ENCODE peak calls at places on chromosomes 7 and 10, in five cellular contexts. One of them, this sample, is unnamed.

GRCh38 chr7:112204072-112204775 is 2.0 kb downstream of the DOCK4 start:
- DNase-seq in left lung: no peak
- DNase-seq in endothelial cell: peak; percentile 11
- DNase-seq in esophagus squamous epithelium: no peak
- DNase-seq in pancreas: no peak
- DNase-seq in this sample: peak; percentile 35

GRCh38 chr10:20760450-20760849 is 136.7 kb downstream of the NEBL start:
- DNase-seq in left lung: no peak
- DNase-seq in endothelial cell: no peak
- DNase-seq in esophagus squamous epithelium: no peak
- DNase-seq in pancreas: no peak
- DNase-seq in this sample: no peak

GRCh38 chr7:44235582-44236332 is 35.0 kb downstream of the YKT6 start:
- DNase-seq in left lung: no peak
- DNase-seq in endothelial cell: no peak
- DNase-seq in esophagus squamous epithelium: no peak
- DNase-seq in pancreas: no peak
- DNase-seq in this sample: peak; percentile 52

GRCh38 chr7:107387573-107388219 is 82.2 kb upstream of the GPR22 start:
- DNase-seq in left lung: no peak
- DNase-seq in endothelial cell: no peak
- DNase-seq in esophagus squamous epithelium: no peak
- DNase-seq in pancreas: no peak
- DNase-seq in this sample: peak; percentile 11

GRCh38 chr7:122380993-122381392 is 76.4 kb upstream of the FEZF1 start:
- DNase-seq in left lung: no peak
- DNase-seq in endothelial cell: no peak
- DNase-seq in esophagus squamous epithelium: no peak
- DNase-seq in pancreas: no peak
- DNase-seq in this sample: no peak

GRCh38 chr10:125149278-125150047 is 10.9 kb downstream of the CTBP2 start:
- DNase-seq in left lung: no peak
- DNase-seq in endothelial cell: no peak
- DNase-seq in esophagus squamous epithelium: no peak
- DNase-seq in pancreas: no peak
- DNase-seq in this sample: peak; percentile 88

GRCh38 chr7:158228986-158229385 is 358.6 kb downstream of the PTPRN2 start:
- DNase-seq in left lung: peak; percentile 42
- DNase-seq in endothelial cell: no peak
- DNase-seq in esophagus squamous epithelium: no peak
- DNase-seq in pancreas: no peak
- DNase-seq in this sample: peak; percentile 0

GRCh38 chr7:38409524-38409923 is 136.1 kb upstream of the TARP start:
- DNase-seq in left lung: no peak
- DNase-seq in endothelial cell: no peak
- DNase-seq in esophagus squamous epithelium: no peak
- DNase-seq in pancreas: no peak
- DNase-seq in this sample: no peak

GRCh38 chr7:151373599-151373998 is 32.0 kb downstream of the NUB1 start:
- DNase-seq in left lung: peak; percentile 60
- DNase-seq in endothelial cell: no peak
- DNase-seq in esophagus squamous epithelium: no peak
- DNase-seq in pancreas: no peak
- DNase-seq in this sample: no peak

GRCh38 chr7:80542398-80542797 is 30.5 kb upstream of the GNAT3 start:
- DNase-seq in left lung: no peak
- DNase-seq in endothelial cell: no peak
- DNase-seq in esophagus squamous epithelium: no peak
- DNase-seq in pancreas: no peak
- DNase-seq in this sample: peak; percentile 89

GRCh38 chr7:144391823-144392255 is 11.7 kb downstream of the NOBOX start:
- DNase-seq in left lung: no peak
- DNase-seq in endothelial cell: no peak
- DNase-seq in esophagus squamous epithelium: no peak
- DNase-seq in pancreas: peak; percentile 7
- DNase-seq in this sample: peak; percentile 69

GRCh38 chr10:62560207-62560819 is 186.1 kb downstream of the ZNF365 start:
- DNase-seq in left lung: no peak
- DNase-seq in endothelial cell: no peak
- DNase-seq in esophagus squamous epithelium: no peak
- DNase-seq in pancreas: no peak
- DNase-seq in this sample: no peak

GRCh38 chr7:44275829-44276570 is 49.4 kb downstream of the CAMK2B start:
- DNase-seq in left lung: peak; percentile 48
- DNase-seq in endothelial cell: peak; percentile 52
- DNase-seq in esophagus squamous epithelium: no peak
- DNase-seq in pancreas: no peak
- DNase-seq in this sample: no peak

GRCh38 chr7:44634187-44634838 is 27.9 kb downstream of the OGDH start:
- DNase-seq in left lung: no peak
- DNase-seq in endothelial cell: no peak
- DNase-seq in esophagus squamous epithelium: no peak
- DNase-seq in pancreas: peak; percentile 45
- DNase-seq in this sample: no peak

GRCh38 chr7:41627921-41628320 is 75.0 kb downstream of the INHBA start:
- DNase-seq in left lung: no peak
- DNase-seq in endothelial cell: no peak
- DNase-seq in esophagus squamous epithelium: no peak
- DNase-seq in pancreas: no peak
- DNase-seq in this sample: no peak

GRCh38 chr10:97711640-97712267 is 1.8 kb upstream of the MARVELD1 start:
- DNase-seq in left lung: no peak
- DNase-seq in endothelial cell: no peak
- DNase-seq in esophagus squamous epithelium: no peak
- DNase-seq in pancreas: no peak
- DNase-seq in this sample: no peak

GRCh38 chr10:97714401-97715258 is 1.1 kb downstream of the MARVELD1 start:
- DNase-seq in left lung: peak; percentile 90
- DNase-seq in endothelial cell: peak; percentile 60
- DNase-seq in esophagus squamous epithelium: no peak
- DNase-seq in pancreas: no peak
- DNase-seq in this sample: peak; percentile 85

GRCh38 chr10:97715259-97715874 is 1.8 kb downstream of the MARVELD1 start:
- DNase-seq in left lung: no peak
- DNase-seq in endothelial cell: no peak
- DNase-seq in esophagus squamous epithelium: no peak
- DNase-seq in pancreas: no peak
- DNase-seq in this sample: no peak

GRCh38 chr10:97713351-97713827 is at the start of gene MARVELD1:
- DNase-seq in left lung: peak; percentile 85
- DNase-seq in endothelial cell: peak; percentile 21
- DNase-seq in esophagus squamous epithelium: no peak
- DNase-seq in pancreas: peak; percentile 30
- DNase-seq in this sample: peak; percentile 87

GRCh38 chr10:97713828-97714400 is 384 bp downstream of the MARVELD1 start:
- DNase-seq in left lung: peak; percentile 92
- DNase-seq in endothelial cell: peak; percentile 54
- DNase-seq in esophagus squamous epithelium: peak; percentile 8
- DNase-seq in pancreas: peak; percentile 74
- DNase-seq in this sample: peak; percentile 59
- TF ChIP-seq CTCF in left lung: no peak
- TF ChIP-seq CTCF in endothelial cell: no peak
- TF ChIP-seq CTCF in esophagus squamous epithelium: no peak
- TF ChIP-seq CTCF in pancreas: no peak
- TF ChIP-seq CTCF in this sample: no peak

GRCh38 chr10:65501259-65501658 is 1424.6 kb upstream of the LRRTM3 start:
- DNase-seq in left lung: no peak
- DNase-seq in endothelial cell: no peak
- DNase-seq in esophagus squamous epithelium: no peak
- DNase-seq in pancreas: no peak
- DNase-seq in this sample: no peak
- TF ChIP-seq CTCF in left lung: no peak
- TF ChIP-seq CTCF in endothelial cell: no peak
- TF ChIP-seq CTCF in esophagus squamous epithelium: no peak
- TF ChIP-seq CTCF in pancreas: no peak
- TF ChIP-seq CTCF in this sample: no peak

DNA sequence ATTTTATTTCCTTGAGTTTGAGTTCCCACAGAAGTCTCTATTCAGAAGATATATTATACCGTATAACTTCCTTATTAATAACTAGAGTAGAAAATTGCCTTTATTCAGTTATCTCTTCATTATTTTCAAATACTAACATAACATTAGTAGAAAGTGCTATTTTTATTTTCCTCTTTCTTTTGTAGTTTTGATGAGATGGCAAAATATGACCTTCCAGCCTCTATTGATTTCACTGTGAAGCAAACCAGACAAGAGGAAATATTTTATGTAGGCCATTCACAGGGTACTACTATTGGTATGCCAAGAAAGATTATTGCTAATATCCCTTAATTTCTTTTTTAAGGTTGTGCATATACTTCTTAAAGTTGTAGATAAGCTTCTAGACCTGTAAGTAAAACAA is 7.9 kb downstream of the LIPJ start:
- DNase-seq in left lung: no peak
- DNase-seq in endothelial cell: no peak
- DNase-seq in esophagus squamous epithelium: no peak
- DNase-seq in pancreas: no peak
- DNase-seq in this sample: no peak
- TF ChIP-seq CTCF in left lung: no peak
- TF ChIP-seq CTCF in endothelial cell: no peak
- TF ChIP-seq CTCF in esophagus squamous epithelium: no peak
- TF ChIP-seq CTCF in pancreas: no peak
- TF ChIP-seq CTCF in this sample: no peak

DNA sequence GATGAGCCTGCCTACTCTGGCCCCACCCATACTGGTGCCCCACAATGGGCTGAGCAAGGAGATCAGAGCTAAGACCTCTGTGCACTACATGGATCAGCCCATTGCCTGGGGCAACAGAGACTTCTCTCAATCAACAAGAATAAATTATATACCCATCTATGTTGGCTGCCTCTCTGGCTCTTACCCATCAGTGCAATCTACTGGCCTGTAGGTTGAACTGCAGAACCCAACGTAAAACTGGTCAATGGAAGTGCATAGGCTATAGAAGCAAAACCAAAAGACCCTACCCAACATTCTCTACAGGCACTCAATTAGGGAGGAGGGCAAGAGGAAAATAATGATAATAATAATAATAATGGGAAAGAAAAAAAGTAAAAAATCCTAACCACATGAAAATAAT is 574.3 kb downstream of the MAGI2 start:
- DNase-seq in left lung: no peak
- DNase-seq in endothelial cell: no peak
- DNase-seq in esophagus squamous epithelium: no peak
- DNase-seq in pancreas: no peak
- DNase-seq in this sample: no peak
- TF ChIP-seq CTCF in left lung: no peak
- TF ChIP-seq CTCF in endothelial cell: no peak
- TF ChIP-seq CTCF in esophagus squamous epithelium: no peak
- TF ChIP-seq CTCF in pancreas: no peak
- TF ChIP-seq CTCF in this sample: no peak

DNA sequence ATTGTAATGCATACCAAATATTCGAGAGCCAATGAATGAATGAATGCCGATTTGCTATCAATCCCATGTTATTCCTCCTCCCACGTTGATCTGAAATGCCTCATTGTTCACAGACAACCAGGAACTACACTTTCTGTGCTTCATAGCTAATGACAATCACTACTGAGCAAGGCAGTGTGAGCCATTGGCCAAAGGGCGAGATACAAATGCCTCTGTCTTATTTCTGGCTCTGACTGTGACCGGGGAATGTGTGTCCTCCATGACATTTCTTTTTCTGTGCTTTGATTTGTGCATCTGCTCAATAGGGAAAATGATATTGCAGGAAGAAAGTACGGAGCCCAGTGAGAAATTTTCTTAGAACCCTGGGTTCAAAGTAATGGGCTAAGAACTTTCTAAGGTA is 217.1 kb downstream of the CXCL12 start:
- DNase-seq in left lung: no peak
- DNase-seq in endothelial cell: no peak
- DNase-seq in esophagus squamous epithelium: no peak
- DNase-seq in pancreas: no peak
- DNase-seq in this sample: no peak
- TF ChIP-seq CTCF in left lung: no peak
- TF ChIP-seq CTCF in endothelial cell: no peak
- TF ChIP-seq CTCF in esophagus squamous epithelium: no peak
- TF ChIP-seq CTCF in pancreas: no peak
- TF ChIP-seq CTCF in this sample: no peak

DNA sequence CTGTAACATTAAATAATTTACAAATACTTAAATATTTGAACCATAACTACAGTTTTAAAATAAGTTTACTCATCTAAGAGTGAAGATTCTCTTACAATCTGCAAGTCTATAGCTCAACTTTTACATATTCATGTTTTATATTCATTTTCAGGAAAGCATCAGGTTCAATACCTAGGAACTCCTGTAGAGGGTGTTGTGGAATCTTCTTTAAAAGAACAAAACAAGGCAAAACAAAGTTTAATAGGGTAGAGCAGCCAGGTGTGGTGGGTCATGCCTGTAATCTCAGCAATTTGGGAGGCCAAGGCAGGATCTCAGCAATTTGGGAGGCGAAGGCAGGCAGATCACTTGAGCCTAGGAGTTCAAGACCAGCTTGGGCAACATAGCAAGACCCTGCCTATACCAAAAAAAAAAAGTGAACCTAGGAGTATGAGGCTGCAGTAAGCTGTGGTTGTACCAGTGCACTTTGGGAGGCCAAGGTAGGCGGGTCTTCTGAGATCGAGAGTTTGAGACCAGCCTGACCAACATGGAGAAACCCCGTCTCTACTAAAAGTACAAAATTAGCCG is 45.1 kb downstream of the ST8SIA6 start:
- DNase-seq in left lung: no peak
- DNase-seq in endothelial cell: no peak
- DNase-seq in esophagus squamous epithelium: no peak
- DNase-seq in pancreas: no peak
- DNase-seq in this sample: peak; percentile 33
- TF ChIP-seq CTCF in left lung: peak; percentile 31
- TF ChIP-seq CTCF in endothelial cell: peak; percentile 49
- TF ChIP-seq CTCF in esophagus squamous epithelium: no peak
- TF ChIP-seq CTCF in pancreas: no peak
- TF ChIP-seq CTCF in this sample: peak; percentile 45

GRCh38 chr10:61024801-61025201 is 80.8 kb upstream of the RHOBTB1 start:
- DNase-seq in left lung: no peak
- DNase-seq in endothelial cell: peak; percentile 31
- DNase-seq in esophagus squamous epithelium: no peak
- DNase-seq in pancreas: no peak
- DNase-seq in this sample: peak; percentile 28
- TF ChIP-seq CTCF in left lung: peak; percentile 57
- TF ChIP-seq CTCF in endothelial cell: peak; percentile 61
- TF ChIP-seq CTCF in esophagus squamous epithelium: peak; percentile 27
- TF ChIP-seq CTCF in pancreas: peak; percentile 32
- TF ChIP-seq CTCF in this sample: no peak

GRCh38 chr10:92419740-92420553 is 129.0 kb downstream of the MARCHF5 start:
- DNase-seq in left lung: peak; percentile 77
- DNase-seq in endothelial cell: no peak
- DNase-seq in esophagus squamous epithelium: no peak
- DNase-seq in pancreas: peak; percentile 22
- DNase-seq in this sample: no peak
- TF ChIP-seq CTCF in left lung: peak; percentile 24
- TF ChIP-seq CTCF in endothelial cell: no peak
- TF ChIP-seq CTCF in esophagus squamous epithelium: no peak
- TF ChIP-seq CTCF in pancreas: no peak
- TF ChIP-seq CTCF in this sample: no peak

GRCh38 chr10:74976565-74976964 is 134.9 kb upstream of the SAMD8 start:
- DNase-seq in left lung: no peak
- DNase-seq in endothelial cell: no peak
- DNase-seq in esophagus squamous epithelium: no peak
- DNase-seq in pancreas: no peak
- DNase-seq in this sample: no peak
- TF ChIP-seq CTCF in left lung: no peak
- TF ChIP-seq CTCF in endothelial cell: no peak
- TF ChIP-seq CTCF in esophagus squamous epithelium: no peak
- TF ChIP-seq CTCF in pancreas: no peak
- TF ChIP-seq CTCF in this sample: no peak

GRCh38 chr7:82234457-82235049 is 209.0 kb downstream of the CACNA2D1 start:
- DNase-seq in left lung: no peak
- DNase-seq in endothelial cell: no peak
- DNase-seq in esophagus squamous epithelium: no peak
- DNase-seq in pancreas: no peak
- DNase-seq in this sample: peak; percentile 49
- TF ChIP-seq CTCF in left lung: peak; percentile 33
- TF ChIP-seq CTCF in endothelial cell: peak; percentile 75
- TF ChIP-seq CTCF in esophagus squamous epithelium: peak; percentile 48
- TF ChIP-seq CTCF in pancreas: peak; percentile 41
- TF ChIP-seq CTCF in this sample: peak; percentile 36

This sample was measured in MCF 10A.